ENCODE peak calls at places on chromosome 13, in ten cellular contexts. V is lung, N is colonic mucosa, C is tibial artery, S is A549, T is OCI-LY7, R is neural progenitor cell, P is heart right ventricle, K is mammary epithelial cell, D is transverse colon. E is an unnamed sample.

GRCh38 chr13:32253911-32254399 is 61.2 kb downstream of the ZAR1L start:
- DNase-seq in V (no peak), N (peak; percentile 52), C (no peak), S (no peak), T (no peak), R (no peak), P (peak; percentile 45), K (no peak), D (no peak), E (no peak)

GRCh38 chr13:92196566-92197256 is 798.3 kb downstream of the GPC5 start:
- DNase-seq in V (no peak), N (no peak), C (no peak), S (no peak), T (no peak), R (no peak), P (no peak), K (no peak), D (no peak), E (no peak)

GRCh38 chr13:57326532-57326931 is 159.5 kb downstream of the PRR20E start:
- DNase-seq in V (no peak), N (no peak), C (no peak), S (no peak), T (no peak), R (no peak), P (no peak), K (no peak), D (no peak), E (no peak)

GRCh38 chr13:51916962-51917361 is 55.2 kb downstream of the CCDC70 start:
- DNase-seq in V (no peak), N (no peak), C (no peak), S (no peak), T (no peak), R (no peak), P (no peak), K (no peak), D (no peak), E (no peak)

GRCh38 chr13:77896536-77896935 is 22.1 kb downstream of the EDNRB start:
- DNase-seq in V (no peak), N (no peak), C (no peak), S (no peak), T (no peak), R (no peak), P (peak; percentile 81), K (no peak), D (no peak), E (peak; percentile 85)

GRCh38 chr13:38954291-38954690 is 36.3 kb downstream of the STOML3 start:
- DNase-seq in V (no peak), N (no peak), C (no peak), S (no peak), T (no peak), R (no peak), P (no peak), K (peak; percentile 62), D (no peak), E (no peak)

GRCh38 chr13:24254151-24254810 is 55.1 kb upstream of the C1QTNF9 start:
- DNase-seq in V (peak; percentile 50), N (no peak), C (no peak), S (no peak), T (no peak), R (no peak), P (no peak), K (no peak), D (no peak), E (peak; percentile 70)

GRCh38 chr13:27665333-27665732 is 43.6 kb downstream of the POLR1D start:
- DNase-seq in V (no peak), N (no peak), C (no peak), S (peak; percentile 7), T (no peak), R (peak; percentile 39), P (no peak), K (no peak), D (no peak), E (no peak)

GRCh38 chr13:59771272-59771671 is 392.5 kb downstream of the DIAPH3 start:
- DNase-seq in V (no peak), N (no peak), C (no peak), S (no peak), T (no peak), R (peak; percentile 20), P (no peak), K (no peak), D (no peak), E (no peak)

GRCh38 chr13:26619321-26619720 is 61.8 kb downstream of the WASF3 start:
- DNase-seq in V (no peak), N (no peak), C (no peak), S (no peak), T (no peak), R (no peak), P (no peak), K (peak; percentile 74), D (no peak), E (no peak)

DNA sequence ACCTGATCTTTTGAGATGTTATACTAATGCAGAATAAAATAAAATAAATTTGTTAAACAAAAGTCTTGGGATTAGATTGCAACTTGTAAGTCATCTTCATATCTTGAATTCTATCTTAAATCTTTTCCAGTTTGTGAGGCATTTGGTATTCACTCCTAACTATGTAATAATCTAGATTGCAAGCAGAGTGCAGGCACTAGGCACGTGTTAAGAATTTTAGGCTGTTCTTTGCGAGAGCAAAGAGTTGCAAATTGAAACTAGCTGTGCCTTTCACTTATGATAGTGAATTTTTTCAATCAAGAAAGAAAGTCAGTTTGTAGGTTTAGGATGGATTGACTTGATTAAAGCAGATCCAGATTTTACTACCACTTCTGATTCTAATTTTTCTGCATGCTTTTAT is 264.1 kb upstream of the SPRY2 start:
- DNase-seq in V (no peak), N (no peak), C (no peak), S (no peak), T (no peak), R (no peak), P (no peak), K (no peak), D (no peak), E (no peak)
- H3K27ac ChIP-seq in V (no peak overlapping the region), N (no peak overlapping the region), C (no peak overlapping the region), S (no peak overlapping the region), T (no peak overlapping the region), R (no peak overlapping the region), P (peak overlapping the region; percentile 32), K (no peak overlapping the region), D (no peak overlapping the region), E (peak overlapping the region; percentile 11)

GRCh38 chr13:110309159-110309476 is 2.0 kb downstream of the COL4A2 start:
- DNase-seq in V (no peak), N (no peak), C (peak; percentile 38), S (no peak), T (no peak), R (no peak), P (no peak), K (no peak), D (no peak), E (peak; percentile 55)
- H3K4me3 ChIP-seq in V (peak overlapping the region; percentile 76), N (peak overlapping the region; percentile 48), C (peak overlapping the region; percentile 79), S (peak overlapping the region; percentile 92), T (no peak overlapping the region), R (peak overlapping the region; percentile 94), P (peak overlapping the region; percentile 96), K (peak overlapping the region; percentile 73), D (peak overlapping the region; percentile 79), E (peak overlapping the region; percentile 96)

DNA sequence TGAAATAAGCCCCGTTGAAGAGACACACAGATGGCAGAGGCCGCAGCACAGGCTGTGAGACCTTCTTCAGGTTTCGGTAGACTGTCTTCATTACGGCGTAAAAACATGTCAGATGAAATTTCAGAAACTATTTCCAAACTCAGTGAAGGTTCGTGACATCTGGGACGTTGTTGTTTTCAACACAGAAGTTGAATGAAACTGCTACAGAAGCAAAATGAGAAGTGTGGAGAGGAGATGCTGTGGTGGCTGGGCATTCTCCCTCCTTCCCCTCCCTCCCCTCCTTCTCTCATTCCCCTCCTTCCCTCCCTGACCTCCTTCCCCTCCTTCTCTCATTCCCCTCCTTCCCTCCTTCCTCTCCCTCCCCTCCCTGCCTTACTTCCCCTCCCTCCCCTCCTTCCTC is 113.6 kb downstream of the ATP11A start:
- DNase-seq in V (no peak), N (no peak), C (no peak), S (no peak), T (no peak), R (no peak), P (no peak), K (no peak), D (no peak), E (no peak)
- TF ChIP-seq CTCF in V (no peak), N (no peak), C (no peak), S (no peak), T (no peak), R (no peak), P (no peak), K (no peak), D (no peak), E (no peak)

GRCh38 chr13:48233886-48234488 is 981 bp downstream of the ITM2B start:
- DNase-seq in V (no peak), N (no peak), C (no peak), S (no peak), T (no peak), R (peak; percentile 26), P (no peak), K (no peak), D (no peak), E (no peak)

GRCh38 chr13:48233097-48233885 is at the start of gene ITM2B:
- DNase-seq in V (peak; percentile 77), N (peak; percentile 84), C (peak; percentile 77), S (peak; percentile 64), T (peak; percentile 77), R (peak; percentile 91), P (peak; percentile 80), K (peak; percentile 64), D (peak; percentile 82), E (no peak)

GRCh38 chr13:48235814-48236135 is 2.8 kb downstream of the ITM2B start:
- DNase-seq in V (no peak), N (no peak), C (no peak), S (no peak), T (no peak), R (no peak), P (no peak), K (no peak), D (no peak), E (no peak)

GRCh38 chr13:48235100-48235813 is 2.3 kb downstream of the ITM2B start:
- DNase-seq in V (no peak), N (no peak), C (no peak), S (no peak), T (peak; percentile 19), R (peak; percentile 42), P (peak; percentile 37), K (peak; percentile 62), D (peak; percentile 28), E (no peak)

DNA sequence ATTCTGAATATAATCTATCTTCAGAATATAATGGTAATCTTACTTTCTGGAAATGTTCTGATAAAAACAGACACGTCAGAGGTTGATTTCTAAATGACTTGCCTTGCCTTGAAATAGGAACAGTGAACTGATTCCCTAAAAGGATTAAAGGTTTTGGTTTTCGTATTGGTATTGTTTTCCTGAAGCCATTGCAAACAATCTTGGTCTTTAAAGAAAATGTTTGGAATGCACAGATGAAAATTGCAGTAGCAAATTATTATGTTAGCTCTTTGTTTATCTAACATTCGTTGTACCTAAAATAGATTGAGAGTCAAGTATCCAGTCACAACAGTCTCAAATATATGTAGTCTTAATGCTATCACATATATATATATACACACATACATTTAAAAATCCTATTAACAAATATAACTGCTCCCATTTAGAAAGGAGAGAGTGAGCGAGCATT is 1.7 kb downstream of the ITM2B start:
- DNase-seq in V (no peak), N (no peak), C (no peak), S (no peak), T (no peak), R (no peak), P (no peak), K (no peak), D (no peak), E (no peak)
- H3K27ac ChIP-seq in V (no peak overlapping the region), N (peak overlapping the region; percentile 100), C (peak overlapping the region; percentile 94), S (no peak overlapping the region), T (no peak overlapping the region), R (no peak overlapping the region), P (peak overlapping the region; percentile 100), K (peak overlapping the region; percentile 92), D (peak overlapping the region; percentile 99), E (peak overlapping the region; percentile 100)

GRCh38 chr13:110138700-110139036 is 168.3 kb downstream of the COL4A1 start:
- DNase-seq in V (no peak), N (no peak), C (no peak), S (no peak), T (no peak), R (no peak), P (no peak), K (no peak), D (no peak), E (peak; percentile 60)
- H3K4me3 ChIP-seq in V (peak overlapping the region; percentile 46), N (peak overlapping the region; percentile 57), C (peak overlapping the region; percentile 66), S (peak overlapping the region; percentile 64), T (no peak overlapping the region), R (peak overlapping the region; percentile 61), P (peak overlapping the region; percentile 53), K (no peak overlapping the region), D (peak overlapping the region; percentile 48), E (peak overlapping the region; percentile 45)